ENCODE peak calls at places on chromosomes 3 and 15, in four cellular contexts. R, Y, L and A are unnamed samples.

GRCh38 chr3:71570453-71571038 is 13.0 kb downstream of the FOXP1 start:
- DNase-seq in R (no peak), Y (no peak), L (no peak), A (no peak)

GRCh38 chr15:39804026-39804425 is 21.4 kb upstream of the FSIP1 start:
- DNase-seq in R (no peak), Y (peak; percentile 21), L (no peak), A (no peak)

GRCh38 chr15:66378814-66379430 is 7.8 kb upstream of the MAP2K1 start:
- DNase-seq in R (no peak), Y (no peak), L (no peak), A (no peak)

GRCh38 chr15:95278532-95279265 is 1047.3 kb downstream of the MCTP2 start:
- DNase-seq in R (no peak), Y (no peak), L (no peak), A (no peak)

GRCh38 chr15:85707519-85708338 is 87.0 kb downstream of the KLHL25 start:
- DNase-seq in R (no peak), Y (peak; percentile 93), L (no peak), A (no peak)

GRCh38 chr3:186315581-186316354 is 46.3 kb downstream of the DGKG start:
- DNase-seq in R (no peak), Y (no peak), L (no peak), A (no peak)

GRCh38 chr3:100264242-100264641 is 3.5 kb downstream of the TBC1D23 start:
- DNase-seq in R (no peak), Y (no peak), L (no peak), A (no peak)

GRCh38 chr3:111747490-111747889 is 111.6 kb upstream of the PHLDB2 start:
- DNase-seq in R (no peak), Y (no peak), L (no peak), A (no peak)

GRCh38 chr3:192130534-192131132 is 596.7 kb downstream of the FGF12 start:
- DNase-seq in R (peak; percentile 5), Y (peak; percentile 42), L (peak; percentile 13), A (peak; percentile 27)

GRCh38 chr3:72185549-72186484 is 400.9 kb upstream of the PROK2 start:
- DNase-seq in R (no peak), Y (peak; percentile 7), L (no peak), A (peak; percentile 78)

GRCh38 chr3:28649266-28649665 is 300.6 kb upstream of the AZI2 start:
- DNase-seq in R (no peak), Y (no peak), L (no peak), A (no peak)

GRCh38 chr15:59632714-59633113 is 21.1 kb downstream of the GCNT3 start:
- DNase-seq in R (peak; percentile 33), Y (peak; percentile 19), L (no peak), A (no peak)

GRCh38 chr15:58331562-58331902 is 100.3 kb upstream of the LIPC start:
- DNase-seq in R (no peak), Y (peak; percentile 32), L (no peak), A (no peak)

GRCh38 chr3:150829408-150829807 is 66.4 kb upstream of the SIAH2 start:
- DNase-seq in R (no peak), Y (no peak), L (no peak), A (no peak)

GRCh38 chr3:175948041-175948440 is 1088.9 kb downstream of the NAALADL2 start:
- DNase-seq in R (no peak), Y (no peak), L (no peak), A (no peak)

GRCh38 chr3:159732172-159733111 is 256.2 kb upstream of the IL12A start:
- DNase-seq in R (peak; percentile 41), Y (no peak), L (no peak), A (no peak)

GRCh38 chr3:51717446-51717845 is 10.6 kb downstream of the GRM2 start:
- DNase-seq in R (no peak), Y (no peak), L (no peak), A (no peak)

GRCh38 chr3:198079771-198080520 is 119.9 kb downstream of the LMLN start:
- DNase-seq in R (peak; percentile 9), Y (no peak), L (no peak), A (peak; percentile 19)

GRCh38 chr3:117084739-117085270 is 375.2 kb downstream of the TUSC7 start:
- DNase-seq in R (no peak), Y (no peak), L (no peak), A (no peak)

GRCh38 chr3:36697397-36698001 is 66.9 kb downstream of the DCLK3 start:
- DNase-seq in R (no peak), Y (no peak), L (no peak), A (no peak)

GRCh38 chr3:136255672-136256406 is 5.7 kb downstream of the PCCB start:
- DNase-seq in R (no peak), Y (peak; percentile 97), L (no peak), A (no peak)

GRCh38 chr3:72390841-72391240 is 457.4 kb downstream of the SHQ1 start:
- DNase-seq in R (no peak), Y (no peak), L (no peak), A (no peak)

GRCh38 chr3:105139851-105140560 is 226.7 kb upstream of the ALCAM start:
- DNase-seq in R (no peak), Y (no peak), L (no peak), A (no peak)
- TF ChIP-seq HDAC6 in R (no peak), Y (no peak), L (no peak), A (no peak)

GRCh38 chr15:86879250-86880229 is 799.9 kb downstream of the AGBL1 start:
- DNase-seq in R (no peak), Y (no peak), L (no peak), A (no peak)
- TF ChIP-seq HDAC6 in R (no peak), Y (no peak), L (no peak), A (no peak)

GRCh38 chr3:196163687-196164493 is 47.3 kb downstream of the ZDHHC19 start:
- DNase-seq in R (no peak), Y (peak; percentile 57), L (no peak), A (peak; percentile 32)
- TF ChIP-seq HDAC6 in R (no peak), Y (no peak), L (no peak), A (no peak)

GRCh38 chr3:65685621-65686020 is 353.1 kb downstream of the MAGI1 start:
- DNase-seq in R (no peak), Y (peak; percentile 7), L (no peak), A (no peak)
- TF ChIP-seq HDAC6 in R (no peak), Y (no peak), L (no peak), A (no peak)

DNA sequence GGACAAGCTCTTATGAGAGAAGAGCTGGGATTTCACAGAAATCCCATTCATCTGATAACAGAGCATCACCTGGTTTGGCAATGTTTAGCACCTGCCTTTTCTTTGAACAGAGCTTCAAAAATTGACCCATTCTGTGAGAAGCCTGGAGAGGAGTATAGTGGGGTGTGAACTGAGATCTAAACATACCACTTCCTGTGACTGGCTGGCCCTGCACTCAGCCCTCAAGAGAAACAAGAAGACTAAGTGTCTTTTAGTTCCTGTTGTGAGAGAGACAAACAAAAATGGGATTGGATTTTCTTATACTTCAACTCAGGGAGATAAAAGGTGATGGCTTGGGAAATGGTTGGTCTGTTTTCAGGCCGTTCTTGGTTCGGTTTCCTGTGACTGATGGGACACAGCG is 1060.2 kb downstream of the ROBO1 start:
- DNase-seq in R (no peak), Y (no peak), L (no peak), A (no peak)
- TF ChIP-seq HDAC6 in R (no peak), Y (no peak), L (no peak), A (no peak)